ENCODE peak calls at places on chromosome X, in eight cellular contexts. M is tibial nerve, J is RPMI7951, K is renal cortical epithelial cell, O is iris pigment epithelial cell, A is lung microvascular endothelial cell, G is foreskin fibroblast, Y is thoracic aorta. F is an unnamed sample.

GRCh38 chrX:150982786-150983525 is at the start of gene HMGB3:
- DNase-seq in K (peak; percentile 78), M (peak; percentile 56), O (peak; percentile 89), A (peak; percentile 91), Y (peak; percentile 63), J (peak; percentile 95), G (peak; percentile 88), F (peak; percentile 89)

GRCh38 chrX:153703036-153703370 is 15.3 kb downstream of the SLC6A8 start:
- DNase-seq in J (no peak), Y (no peak), O (peak; percentile 37), K (peak; percentile 59), A (peak; percentile 57), M (no peak), G (no peak), F (peak; percentile 23)

GRCh38 chrX:56802921-56803848 is 74.1 kb downstream of the NBDY start:
- DNase-seq in O (peak; percentile 76), G (peak; percentile 41), Y (no peak), J (peak; percentile 43), M (peak; percentile 52), K (peak; percentile 33), A (peak; percentile 78), F (peak; percentile 41)

GRCh38 chrX:456925-457768 is 70.4 kb upstream of the PPP2R3B start:
- DNase-seq in G (no peak), J (no peak), K (no peak), Y (no peak), A (no peak), O (no peak), M (no peak), F (no peak)

GRCh38 chrX:66638591-66639500 is at the start of gene EDA2R:
- DNase-seq in O (peak; percentile 93), A (peak; percentile 87), Y (no peak), G (peak; percentile 86), K (peak; percentile 81), M (peak; percentile 5), J (peak; percentile 56), F (no peak)

GRCh38 chrX:13340182-13340791 is 20.4 kb upstream of the ATXN3L start:
- DNase-seq in A (no peak), M (no peak), G (no peak), J (no peak), K (no peak), O (no peak), Y (no peak), F (no peak)

GRCh38 chrX:123959281-123960063 is 2.0 kb upstream of the STAG2 start:
- DNase-seq in M (peak; percentile 59), A (peak; percentile 34), K (no peak), Y (no peak), J (peak; percentile 45), G (no peak), O (peak; percentile 34), F (no peak)

GRCh38 chrX:45719751-45720501 is 519.2 kb upstream of the DIPK2B start:
- DNase-seq in O (peak; percentile 41), K (no peak), G (no peak), Y (no peak), A (peak; percentile 64), J (peak; percentile 32), M (no peak), F (no peak)

GRCh38 chrX:69060631-69061408 is 104.4 kb downstream of the PJA1 start:
- DNase-seq in K (peak; percentile 30), O (peak; percentile 26), G (peak; percentile 1), A (peak; percentile 57), J (peak; percentile 34), M (peak; percentile 66), Y (no peak), F (no peak)

GRCh38 chrX:24676403-24677024 is 17.2 kb upstream of the POLA1 start:
- DNase-seq in K (no peak), J (peak; percentile 10), O (no peak), Y (no peak), G (no peak), M (no peak), A (peak; percentile 3), F (no peak)

GRCh38 chrX:129540725-129541184 is 696 bp downstream of the OCRL start:
- DNase-seq in Y (no peak), M (no peak), A (peak; percentile 10), K (peak; percentile 34), J (no peak), O (no peak), G (no peak), F (no peak)

GRCh38 chrX:75365243-75365975 is 91.5 kb downstream of the UPRT start:
- DNase-seq in A (no peak), M (no peak), Y (no peak), G (no peak), O (no peak), K (no peak), J (no peak), F (no peak)

GRCh38 chrX:68511255-68511654 is 12.4 kb downstream of the YIPF6 start:
- DNase-seq in O (peak; percentile 45), A (peak; percentile 52), M (peak; percentile 65), Y (no peak), J (peak; percentile 38), G (no peak), K (peak; percentile 32), F (no peak)

GRCh38 chrX:153598541-153599191 is at the start of gene CCNQ:
- DNase-seq in Y (no peak), M (no peak), G (no peak), O (peak; percentile 32), K (no peak), J (peak; percentile 15), A (peak; percentile 41), F (no peak)

GRCh38 chrX:43526206-43526605 is 129.9 kb upstream of the MAOA start:
- DNase-seq in M (no peak), K (no peak), A (no peak), Y (no peak), O (no peak), G (no peak), J (no peak), F (no peak)

GRCh38 chrX:124401696-124402095 is 55.3 kb downstream of the SH2D1A start:
- DNase-seq in A (no peak), J (no peak), M (no peak), G (no peak), K (peak; percentile 25), O (no peak), Y (no peak), F (no peak)

GRCh38 chrX:151176351-151176750 is at the start of gene GPR50:
- DNase-seq in Y (no peak), G (no peak), K (no peak), A (no peak), M (no peak), O (no peak), J (no peak), F (no peak)

GRCh38 chrX:147850875-147851274 is 60.8 kb upstream of the FMR1 start:
- DNase-seq in M (no peak), K (no peak), G (no peak), A (no peak), Y (no peak), J (no peak), O (no peak), F (no peak)

F was measured in caudate nucleus.